ENCODE peak calls at places on chromosome 14, in six cellular contexts. X is stimulated activated CD4-positive, alpha-beta T cell treated with anti-CD3 and anti-CD28 coated beads, Interleukin-4, amount 100 ng/mL, for 24 hours; M is T-helper 17 cell; S is GM12892; K is astrocyte of the spinal cord; H is Caki2. Q is an unnamed sample.

GRCh38 chr14:22319526-22320352 is 269.3 kb downstream of the DAD1 start:
- DNase-seq in M (no peak), X (peak), H (peak), K (peak), S (no peak), Q (no peak)

GRCh38 chr14:92461891-92462290 is 51.7 kb upstream of the RIN3 start:
- DNase-seq in X (no peak), S (no peak), H (no peak), K (no peak), M (no peak), Q (no peak)

GRCh38 chr14:65483647-65484046 is 71.1 kb downstream of the FUT8 start:
- DNase-seq in M (no peak), X (no peak), K (no peak), H (no peak), S (no peak), Q (no peak)

GRCh38 chr14:96781371-96781770 is 15.8 kb upstream of the VRK1 start:
- DNase-seq in K (no peak), X (no peak), S (no peak), M (no peak), H (no peak), Q (no peak)

GRCh38 chr14:64974563-64974962 is 2.4 kb upstream of the RAB15 start:
- DNase-seq in X (no peak), S (no peak), K (no peak), H (no peak), M (no peak), Q (no peak)

GRCh38 chr14:75431011-75431410 is 3.2 kb downstream of the JDP2 start:
- DNase-seq in H (no peak), K (no peak), M (no peak), X (no peak), S (no peak), Q (no peak)

GRCh38 chr14:59631237-59631636 is 54.6 kb upstream of the CCDC175 start:
- DNase-seq in S (no peak), X (no peak), K (no peak), M (no peak), H (no peak), Q (no peak)

GRCh38 chr14:23520899-23521521 is 30.6 kb downstream of the ZFHX2 start:
- DNase-seq in K (no peak), S (no peak), X (no peak), M (no peak), H (no peak), Q (no peak)

GRCh38 chr14:71001742-71002141 is 94.5 kb downstream of the PCNX1 start:
- DNase-seq in S (no peak), M (no peak), X (no peak), H (no peak), K (no peak), Q (no peak)

GRCh38 chr14:104382361-104383087 is 197.0 kb upstream of the C14orf180 start:
- DNase-seq in S (no peak), X (no peak), M (no peak), H (no peak), K (no peak), Q (no peak)

GRCh38 chr14:35959835-35960234 is 133.7 kb downstream of the BRMS1L start:
- DNase-seq in S (no peak), K (no peak), X (no peak), M (no peak), H (no peak), Q (no peak)

GRCh38 chr14:99467338-99468075 is 13.2 kb downstream of the SETD3 start:
- DNase-seq in S (no peak), X (no peak), M (no peak), H (no peak), K (no peak), Q (no peak)

GRCh38 chr14:36791402-36791801 is 129.7 kb downstream of the PAX9 start:
- DNase-seq in K (no peak), S (no peak), X (no peak), M (no peak), H (no peak), Q (no peak)

GRCh38 chr14:61284001-61284400 is 2.9 kb upstream of the TMEM30B start:
- DNase-seq in K (no peak), X (no peak), M (no peak), H (no peak), S (no peak), Q (no peak)

GRCh38 chr14:54773171-54774006 is 129.2 kb downstream of the GCH1 start:
- DNase-seq in K (peak), H (peak), M (peak), S (peak), X (peak), Q (peak)

GRCh38 chr14:86790408-86791364 is 1202.3 kb downstream of the GALC start:
- DNase-seq in S (no peak), H (peak), K (no peak), X (no peak), M (no peak), Q (no peak)

GRCh38 chr14:50020799-50021198 is 95.6 kb downstream of the VCPKMT start:
- DNase-seq in H (no peak), K (no peak), X (no peak), S (no peak), M (no peak), Q (no peak)

GRCh38 chr14:102592969-102593840 is 756 bp downstream of the RCOR1 start:
- DNase-seq in M (peak), S (no peak), H (peak), X (peak), K (peak), Q (peak)

GRCh38 chr14:38731962-38732361 is 371.1 kb downstream of the SEC23A start:
- DNase-seq in H (no peak), S (no peak), M (no peak), K (no peak), X (no peak), Q (no peak)

GRCh38 chr14:24340606-24341005 is 815 bp upstream of the RIPK3 start:
- DNase-seq in K (no peak), S (no peak), M (no peak), X (no peak), H (no peak), Q (no peak)

GRCh38 chr14:94043111-94043755 is 17.1 kb downstream of the OTUB2 start:
- DNase-seq in S (no peak), H (no peak), K (no peak), X (no peak), M (no peak), Q (no peak)

GRCh38 chr14:72975776-72976175 is 49.5 kb downstream of the DCAF4 start:
- DNase-seq in X (no peak), H (no peak), K (no peak), M (no peak), S (no peak), Q (no peak)

GRCh38 chr14:74949211-74949610 is 6.2 kb downstream of the PGF start:
- DNase-seq in S (no peak), K (no peak), H (no peak), X (no peak), M (no peak), Q (no peak)

GRCh38 chr14:37588956-37589737 is 5.9 kb downstream of the FOXA1 start:
- DNase-seq in X (no peak), M (no peak), S (no peak), H (no peak), K (no peak), Q (no peak)

GRCh38 chr14:51087024-51087423 is 7.9 kb downstream of the TRIM9 start:
- DNase-seq in K (no peak), H (peak), M (no peak), S (no peak), X (no peak), Q (no peak)

GRCh38 chr14:93045965-93046695 is 69.6 kb downstream of the ITPK1 start:
- DNase-seq in M (no peak), X (no peak), S (no peak), H (no peak), K (peak), Q (no peak)

Q was measured in effector memory CD4-positive, alpha-beta T cell.